ENCODE peak calls at places on chromosomes 6 and 20, in four cellular contexts. Y is RWPE1, A is lung, O is progenitor cell of endocrine pancreas. V is an unnamed sample.
A peak's percentile ranks its signal among the peaks of the same experiment; 100 is the strongest.

GRCh38 chr6:113809818-113810217 is 47.3 kb upstream of the MARCKS start:
- DNase-seq in Y (no peak), A (no peak), O (no peak), V (no peak)

GRCh38 chr6:95785785-95786184 is 208.4 kb downstream of the MANEA start:
- DNase-seq in Y (no peak), A (no peak), O (no peak), V (no peak)

GRCh38 chr6:130680118-130680517 is 147.1 kb upstream of the SMLR1 start:
- DNase-seq in Y (peak; percentile 82), A (no peak), O (no peak), V (no peak)

GRCh38 chr20:46250772-46251171 is 57.5 kb downstream of the CDH22 start:
- DNase-seq in Y (no peak), A (no peak), O (no peak), V (no peak)

GRCh38 chr20:47258745-47259695 is 97.5 kb downstream of the ZMYND8 start:
- DNase-seq in Y (no peak), A (no peak), O (no peak), V (no peak)

GRCh38 chr20:62737271-62737761 is 28.7 kb downstream of the NTSR1 start:
- DNase-seq in Y (no peak), A (no peak), O (no peak), V (peak; percentile 39)

GRCh38 chr6:72216222-72217106 is 330.1 kb downstream of the RIMS1 start:
- DNase-seq in Y (no peak), A (no peak), O (no peak), V (peak; percentile 57)

GRCh38 chr20:15942130-15942529 is 631.1 kb downstream of the KIF16B start:
- DNase-seq in Y (peak; percentile 50), A (no peak), O (no peak), V (no peak)

GRCh38 chr6:52549428-52549827 is 27.4 kb downstream of the TRAM2 start:
- DNase-seq in Y (no peak), A (no peak), O (no peak), V (no peak)

GRCh38 chr6:57423468-57423867 is 106.0 kb downstream of the PRIM2 start:
- DNase-seq in Y (no peak), A (no peak), O (no peak), V (no peak)

GRCh38 chr6:139323511-139324445 is 32.0 kb upstream of the TXLNB start:
- DNase-seq in Y (peak; percentile 10), A (peak; percentile 77), O (no peak), V (peak; percentile 73)

GRCh38 chr6:45163952-45164766 is 164.0 kb upstream of the RUNX2 start:
- DNase-seq in Y (peak; percentile 58), A (no peak), O (no peak), V (no peak)

GRCh38 chr20:50172347-50173013 is 18.1 kb upstream of the CEBPB start:
- DNase-seq in Y (peak; percentile 91), A (peak; percentile 85), O (peak; percentile 81), V (peak; percentile 74)

GRCh38 chr6:167764713-167765479 is 61.8 kb upstream of the AFDN start:
- DNase-seq in Y (no peak), A (no peak), O (no peak), V (no peak)

GRCh38 chr20:1438361-1438760 is 28.3 kb downstream of the NSFL1C start:
- DNase-seq in Y (no peak), A (no peak), O (no peak), V (no peak)

GRCh38 chr20:1437222-1437904 is 29.3 kb downstream of the NSFL1C start:
- DNase-seq in Y (peak; percentile 76), A (peak; percentile 81), O (peak; percentile 51), V (peak; percentile 68)

GRCh38 chr20:1441133-1441532 is 25.5 kb downstream of the NSFL1C start:
- DNase-seq in Y (no peak), A (no peak), O (no peak), V (no peak)

GRCh38 chr20:1442304-1442703 is 24.3 kb downstream of the NSFL1C start:
- DNase-seq in Y (no peak), A (no peak), O (no peak), V (no peak)

GRCh38 chr20:1440024-1440423 is 26.6 kb downstream of the NSFL1C start:
- DNase-seq in Y (no peak), A (no peak), O (no peak), V (no peak)
- TF ChIP-seq CTCF in Y (no peak), A (no peak), O (peak; percentile 20), V (no peak)

DNA sequence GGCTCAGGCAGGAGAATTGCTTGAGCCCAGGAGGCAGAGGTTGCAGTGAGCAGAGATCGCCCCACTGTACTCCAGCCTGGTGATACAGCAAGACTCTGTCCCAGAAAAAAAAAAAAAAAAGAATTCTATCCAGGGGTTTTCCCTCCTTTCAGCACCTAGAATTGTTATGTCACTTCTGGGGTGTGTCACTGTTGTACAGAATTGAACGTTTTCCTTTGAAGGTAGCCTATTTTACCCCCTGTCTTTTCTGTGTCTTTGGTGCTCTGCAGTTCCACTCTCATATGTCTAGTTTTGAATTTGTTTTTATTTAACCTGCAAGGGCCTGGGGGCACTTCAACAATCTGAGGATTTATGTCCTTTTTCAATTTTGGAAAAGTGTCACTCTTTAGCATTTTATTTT is 19.3 kb upstream of the ARID1B start:
- DNase-seq in Y (no peak), A (no peak), O (no peak), V (no peak)
- TF ChIP-seq CTCF in Y (no peak), A (no peak), O (no peak), V (no peak)

GRCh38 chr6:128807577-128807976 is 75.4 kb upstream of the LAMA2 start:
- DNase-seq in Y (peak; percentile 8), A (no peak), O (no peak), V (no peak)
- TF ChIP-seq CTCF in Y (peak; percentile 28), A (no peak), O (peak; percentile 57), V (peak; percentile 38)

GRCh38 chr6:137995371-137995770 is 111.8 kb downstream of the PERP start:
- DNase-seq in Y (no peak), A (no peak), O (no peak), V (no peak)

GRCh38 chr6:137998461-137999019 is 108.7 kb downstream of the PERP start:
- DNase-seq in Y (no peak), A (no peak), O (no peak), V (no peak)

GRCh38 chr6:138001750-138002349 is 105.4 kb downstream of the PERP start:
- DNase-seq in Y (peak; percentile 37), A (peak; percentile 42), O (no peak), V (peak; percentile 59)

GRCh38 chr6:138000955-138001354 is 106.3 kb downstream of the PERP start:
- DNase-seq in Y (no peak), A (no peak), O (no peak), V (no peak)

DNA sequence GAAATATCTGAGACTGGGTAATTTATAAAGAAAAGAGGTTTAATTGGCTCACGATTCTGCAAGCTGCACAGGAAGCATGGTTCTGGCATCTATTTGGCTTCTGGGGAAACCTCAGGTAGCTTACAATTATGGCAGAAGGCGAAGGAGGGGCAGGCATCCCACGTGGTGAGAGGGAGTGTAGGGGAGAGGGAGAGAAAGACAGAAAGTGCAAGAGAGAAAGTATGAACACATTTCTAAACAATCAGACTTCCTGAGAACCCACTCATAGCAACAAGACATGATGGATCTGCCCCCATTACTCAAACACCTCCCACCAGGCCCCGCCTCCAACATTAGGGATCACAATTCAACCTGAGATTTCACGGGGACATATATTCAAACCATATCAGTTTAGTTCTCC is 107.4 kb downstream of the PERP start:
- DNase-seq in Y (no peak), A (no peak), O (no peak), V (no peak)
- TF ChIP-seq CTCF in Y (no peak), A (no peak), O (no peak), V (no peak)

DNA sequence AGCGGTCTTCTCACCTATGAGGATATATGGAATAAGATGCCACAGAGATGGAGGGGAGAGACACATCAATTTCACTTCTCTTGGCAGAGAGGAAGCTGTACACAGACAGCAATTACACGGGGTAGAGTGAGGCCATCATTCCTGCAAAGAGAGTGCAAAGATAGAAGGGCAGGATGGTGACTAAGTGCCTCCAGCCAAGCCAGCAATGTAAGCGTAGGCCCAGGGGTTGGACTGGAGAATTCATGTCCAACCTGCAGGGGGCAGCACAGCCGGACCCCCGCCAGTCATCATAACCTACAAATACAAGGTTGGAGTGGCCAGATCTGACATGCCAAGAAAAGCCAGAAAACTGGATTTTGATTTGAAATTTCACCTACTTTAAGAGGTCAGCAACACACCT is 56.3 kb downstream of the NRN1 start:
- DNase-seq in Y (no peak), A (no peak), O (no peak), V (no peak)
- TF ChIP-seq CTCF in Y (no peak), A (no peak), O (peak; percentile 60), V (no peak)

DNA sequence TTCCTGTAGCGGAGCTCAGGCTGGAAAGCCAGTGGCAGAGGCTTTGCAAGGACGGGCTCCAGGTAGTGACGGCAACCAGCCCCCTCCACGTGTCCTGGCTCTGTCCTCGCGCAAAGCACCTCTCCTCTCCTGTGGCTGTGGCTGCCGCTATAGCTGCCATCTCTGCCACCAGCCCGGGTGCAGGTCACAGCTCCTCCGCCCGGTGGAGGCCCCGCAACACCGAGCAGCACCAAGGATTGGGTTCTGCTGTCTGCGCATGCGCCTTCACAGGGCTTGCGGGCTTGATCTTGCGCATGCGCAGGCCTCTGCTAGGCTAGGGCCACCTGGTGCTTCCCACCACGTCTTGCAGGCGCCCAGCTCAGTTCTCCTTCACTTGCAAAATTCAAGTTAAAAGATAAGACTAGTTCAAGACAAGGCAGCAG is 625.4 kb downstream of the QKI start:
- DNase-seq in Y (peak; percentile 86), A (peak; percentile 38), O (no peak), V (no peak)
- TF ChIP-seq CTCF in Y (peak; percentile 44), A (no peak), O (no peak), V (no peak)

DNA sequence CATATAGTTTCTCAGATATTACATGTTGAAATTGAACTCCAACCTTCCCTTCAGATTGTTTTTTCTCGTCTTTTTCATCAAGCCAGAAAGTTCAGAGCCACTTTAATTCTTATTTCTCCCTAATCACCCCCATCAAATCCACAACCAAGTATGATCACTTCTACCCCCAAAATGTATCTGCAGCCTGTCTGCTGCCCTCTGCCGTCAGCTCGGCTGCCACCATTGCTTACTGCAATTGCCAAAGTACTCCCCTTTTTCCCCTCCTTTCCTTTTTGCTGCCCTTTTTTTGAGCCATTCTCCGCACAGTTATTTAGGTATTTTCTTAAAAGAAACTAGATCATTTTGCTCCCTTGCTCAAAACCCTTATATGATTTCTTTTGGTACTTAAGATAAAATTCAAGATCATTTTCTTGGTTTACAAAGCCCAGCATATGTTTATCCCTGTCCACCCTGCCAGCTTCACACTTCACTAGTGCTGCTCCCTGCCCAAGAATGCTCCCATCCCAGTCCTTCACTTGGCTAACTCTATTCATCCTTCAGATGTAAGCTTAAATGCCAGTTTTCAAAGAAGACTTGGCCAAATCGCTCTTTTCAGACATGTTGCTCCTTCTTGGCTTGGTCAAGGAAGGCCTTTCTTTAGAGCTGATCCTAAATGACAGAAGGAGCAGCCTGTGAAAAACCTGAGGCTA is 63.6 kb downstream of the SH3BGRL2 start:
- DNase-seq in Y (no peak), A (no peak), O (no peak), V (no peak)
- TF ChIP-seq CTCF in Y (no peak), A (no peak), O (peak; percentile 24), V (no peak)

V was measured in breast epithelium.